ENCODE peak calls at places on chromosomes 4 and X, in seven cellular contexts. J is skeletal muscle cell; F is left cardiac atrium; N is nephron progenitor cell; O is BJ; K is CD4-positive, alpha-beta T cell; H is NCI-H1092 treated with DMSO at 0.1 percent for 48 hours. I is an unnamed sample.

GRCh38 chr4:183722738-183723560 is 63.9 kb downstream of the TRAPPC11 start:
- DNase-seq in J (no peak), F (peak), N (peak), O (no peak), K (peak), H (peak), I (peak)

GRCh38 chr4:101349346-101350064 is 2.2 kb upstream of the PPP3CA start:
- DNase-seq in J (no peak), F (peak), N (no peak), O (no peak), K (no peak), H (peak), I (peak)

GRCh38 chr4:10089346-10089745 is 27.3 kb downstream of the WDR1 start:
- DNase-seq in J (no peak), F (peak), N (no peak), O (no peak), K (no peak), H (no peak), I (no peak)

GRCh38 chr4:8274772-8275241 is 5.3 kb downstream of the HTRA3 start:
- DNase-seq in J (peak), F (peak), N (peak), O (peak), K (no peak), H (peak), I (peak)

GRCh38 chr4:77538574-77539157 is 67.0 kb upstream of the CXCL13 start:
- DNase-seq in J (peak), F (no peak), N (no peak), O (no peak), K (no peak), H (no peak), I (peak)

GRCh38 chr4:183601381-183601780 is 57.6 kb downstream of the RWDD4 start:
- DNase-seq in J (no peak), F (no peak), N (no peak), O (no peak), K (no peak), H (no peak), I (no peak)

GRCh38 chr4:163662761-163663160 is 168.3 kb downstream of the TMA16 start:
- DNase-seq in J (no peak), F (no peak), N (no peak), O (no peak), K (no peak), H (no peak), I (no peak)

GRCh38 chrX:115560978-115561604 is at the start of gene PLS3:
- DNase-seq in J (peak), F (peak), N (peak), O (peak), K (no peak), H (peak), I (peak)

GRCh38 chrX:137441711-137442110 is 124.2 kb upstream of the ZIC3 start:
- DNase-seq in J (no peak), F (no peak), N (no peak), O (no peak), K (no peak), H (no peak), I (no peak)

GRCh38 chr4:2811830-2812599 is 19.1 kb downstream of the SH3BP2 start:
- DNase-seq in J (no peak), F (peak), N (peak), O (no peak), K (peak), H (peak), I (peak)

GRCh38 chr4:126213996-126214395 is 899.2 kb downstream of the FAT4 start:
- DNase-seq in J (no peak), F (no peak), N (no peak), O (no peak), K (no peak), H (no peak), I (peak)

GRCh38 chrX:131650637-131651410 is 107.0 kb downstream of the OR13H1 start:
- DNase-seq in J (no peak), F (no peak), N (no peak), O (no peak), K (no peak), H (no peak), I (no peak)

GRCh38 chrX:133468081-133468480 is 52.8 kb upstream of the GPC4 start:
- DNase-seq in J (no peak), F (no peak), N (no peak), O (no peak), K (no peak), H (no peak), I (no peak)

I was measured in thyroid gland.